ENCODE peak calls at places on chromosomes 16 and 17, in ten cellular contexts. Y is T-helper 22 cell, O is substantia nigra, P is lower leg skin, D is spleen, G is AG04450, M is HCT116, W is retina, T is T1000, U is NCI-H2081. C is an unnamed sample.
A peak's percentile ranks its signal among the peaks of the same experiment; 100 is the strongest.

GRCh38 chr17:6471531-6472465 is 27.5 kb downstream of the PIMREG start:
- DNase-seq in Y (no peak), O (no peak), P (no peak), D (no peak), G (peak; percentile 15), M (no peak), W (no peak), T (peak; percentile 64), U (no peak), C (no peak)

GRCh38 chr17:55458977-55459376 is 37.3 kb upstream of the MMD start:
- DNase-seq in Y (no peak), O (no peak), P (no peak), D (no peak), G (no peak), M (peak; percentile 49), W (no peak), T (peak; percentile 88), U (no peak), C (no peak)

GRCh38 chr17:55817273-55817709 is 66.4 kb downstream of the PCTP start:
- DNase-seq in Y (no peak), O (no peak), P (no peak), D (no peak), G (no peak), M (no peak), W (no peak), T (no peak), U (no peak), C (no peak)

GRCh38 chr17:78748730-78749317 is 33.2 kb downstream of the CYTH1 start:
- DNase-seq in Y (peak; percentile 77), O (no peak), P (peak; percentile 96), D (peak; percentile 92), G (no peak), M (no peak), W (no peak), T (no peak), U (peak; percentile 28), C (no peak)

GRCh38 chr17:7421186-7421585 is 1.1 kb downstream of the SPEM1 start:
- DNase-seq in Y (no peak), O (no peak), P (no peak), D (no peak), G (no peak), M (no peak), W (no peak), T (no peak), U (no peak), C (no peak)

GRCh38 chr17:59763861-59764260 is 56.4 kb downstream of the VMP1 start:
- DNase-seq in Y (no peak), O (no peak), P (no peak), D (no peak), G (peak; percentile 81), M (no peak), W (no peak), T (no peak), U (no peak), C (no peak)

GRCh38 chr16:25512041-25512440 is 179.7 kb upstream of the HS3ST4 start:
- DNase-seq in Y (no peak), O (no peak), P (no peak), D (no peak), G (no peak), M (no peak), W (no peak), T (no peak), U (no peak), C (no peak)

GRCh38 chr17:68603027-68603426 is 1.9 kb upstream of the FAM20A start:
- DNase-seq in Y (no peak), O (no peak), P (peak; percentile 90), D (no peak), G (no peak), M (no peak), W (no peak), T (no peak), U (no peak), C (no peak)

GRCh38 chr16:80614908-80615696 is 74.3 kb downstream of the DYNLRB2 start:
- DNase-seq in Y (no peak), O (no peak), P (no peak), D (no peak), G (peak; percentile 71), M (peak; percentile 6), W (no peak), T (peak; percentile 30), U (no peak), C (no peak)

GRCh38 chr16:56603589-56603988 is 4.8 kb upstream of the MT2A start:
- DNase-seq in Y (no peak), O (peak; percentile 48), P (no peak), D (no peak), G (no peak), M (peak; percentile 56), W (no peak), T (no peak), U (peak; percentile 16), C (no peak)

GRCh38 chr17:32323784-32324590 is 18.0 kb downstream of the C17orf75 start:
- DNase-seq in Y (no peak), O (no peak), P (no peak), D (peak; percentile 56), G (no peak), M (no peak), W (peak; percentile 62), T (peak; percentile 16), U (peak; percentile 24), C (no peak)

GRCh38 chr17:78779848-78780247 is 2.2 kb downstream of the CYTH1 start:
- DNase-seq in Y (peak; percentile 52), O (no peak), P (no peak), D (peak; percentile 78), G (no peak), M (no peak), W (no peak), T (no peak), U (no peak), C (no peak)

GRCh38 chr16:54720259-54720658 is 210.4 kb upstream of the IRX5 start:
- DNase-seq in Y (no peak), O (no peak), P (no peak), D (no peak), G (no peak), M (no peak), W (no peak), T (no peak), U (no peak), C (no peak)

C was measured in iPS DF 19.7.